ENCODE peak calls at places on chromosomes 7 and 10, in four cellular contexts. V, U, W and H are unnamed samples. For H3K4me1, the result is how much of the 10 kb centered on the place peaks cover.

GRCh38 chr10:131077031-131077430 is 234.5 kb downstream of the TCERG1L start:
- DNase-seq in V (no peak), U (no peak), W (no peak), H (no peak)

GRCh38 chr7:78677391-78677790 is 776.1 kb downstream of the MAGI2 start:
- DNase-seq in W (no peak), U (no peak), V (no peak), H (no peak)

GRCh38 chr7:117231047-117231359 is 91.9 kb downstream of the WNT2 start:
- DNase-seq in U (no peak), V (no peak), W (no peak), H (no peak)

GRCh38 chr10:81018898-81019890 is 481.5 kb downstream of the SH2D4B start:
- DNase-seq in V (peak), W (peak), U (no peak), H (peak)

GRCh38 chr10:132511692-132512442 is 25.7 kb upstream of the INPP5A start:
- DNase-seq in W (no peak), V (no peak), U (peak), H (no peak)

GRCh38 chr10:61463035-61463909 is 10.1 kb upstream of the TMEM26 start:
- DNase-seq in W (no peak), V (no peak), U (no peak), H (no peak)

GRCh38 chr10:68333905-68334431 is 1.2 kb upstream of the PBLD start:
- DNase-seq in U (no peak), W (no peak), V (no peak), H (no peak)

GRCh38 chr7:17844514-17845196 is 95.6 kb downstream of the SNX13 start:
- DNase-seq in V (no peak), U (no peak), W (peak), H (no peak)

GRCh38 chr7:79555571-79555970 is 102.1 kb upstream of the MAGI2 start:
- DNase-seq in U (no peak), W (no peak), V (no peak), H (no peak)

DNA sequence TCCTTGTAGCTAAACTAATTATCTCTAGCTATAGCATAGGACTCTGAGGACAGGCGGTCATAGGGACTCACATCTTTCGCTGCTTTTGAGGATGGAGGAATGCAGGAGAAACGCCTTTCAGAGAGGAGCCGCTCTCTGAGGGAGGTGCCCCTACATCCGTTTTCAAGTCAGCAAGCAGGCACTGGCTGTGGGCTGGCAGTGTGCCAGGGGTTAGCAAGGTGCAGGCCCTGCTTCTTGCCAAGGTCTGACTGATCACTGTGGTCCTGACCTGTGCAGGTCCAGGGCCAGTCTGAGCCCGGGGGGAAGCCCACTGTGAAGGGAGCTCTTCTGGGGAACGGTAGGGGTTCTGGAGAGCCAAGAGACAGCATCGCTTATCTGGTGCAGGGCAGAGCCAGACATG is 89.4 kb downstream of the SH3PXD2A start:
- DNase-seq in U (no peak), V (no peak), W (no peak), H (no peak)
- H3K4me1 ChIP-seq in U (under half), V (half or more), W (under half), H (under half)

GRCh38 chr10:31343551-31343950 is 24.5 kb downstream of the ZEB1 start:
- DNase-seq in V (no peak), W (no peak), U (no peak), H (no peak)
- H3K4me1 ChIP-seq in V (under half), W (under half), U (under half), H (under half)

GRCh38 chr10:79148452-79149344 is 79.9 kb downstream of the ZMIZ1 start:
- DNase-seq in W (no peak), U (peak), V (peak), H (no peak)

GRCh38 chr10:79152423-79152817 is 83.7 kb downstream of the ZMIZ1 start:
- DNase-seq in V (no peak), U (no peak), W (no peak), H (no peak)

GRCh38 chr10:79149345-79149661 is 80.5 kb downstream of the ZMIZ1 start:
- DNase-seq in V (no peak), U (no peak), W (no peak), H (no peak)

GRCh38 chr10:79149662-79150443 is 81.1 kb downstream of the ZMIZ1 start:
- DNase-seq in V (peak), U (peak), W (peak), H (peak)

DNA sequence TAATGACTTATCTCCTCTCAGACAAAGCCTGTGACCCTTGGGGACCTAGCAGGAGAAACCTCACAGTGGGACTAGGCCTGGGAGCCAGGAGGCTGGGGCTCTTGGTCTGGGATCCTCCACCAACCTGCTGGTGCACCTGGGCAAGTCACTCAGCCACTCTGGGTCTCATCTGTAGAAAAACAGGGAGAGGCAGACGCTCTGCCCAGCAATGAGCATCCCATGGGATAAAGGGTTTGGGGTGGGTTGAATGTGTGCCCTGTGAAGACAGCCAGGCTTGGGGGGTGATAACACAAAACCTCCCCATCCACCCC is 81.6 kb downstream of the ZMIZ1 start:
- DNase-seq in U (no peak), W (no peak), V (no peak), H (no peak)
- H3K4me1 ChIP-seq in U (under half), W (under half), V (half or more), H (under half)

GRCh38 chr7:120302190-120302589 is 29.2 kb downstream of the KCND2 start:
- DNase-seq in W (no peak), U (no peak), V (no peak), H (no peak)

GRCh38 chr7:120304674-120305073 is 31.7 kb downstream of the KCND2 start:
- DNase-seq in V (no peak), W (no peak), U (no peak), H (no peak)

GRCh38 chr7:120308171-120308570 is 35.2 kb downstream of the KCND2 start:
- DNase-seq in V (no peak), W (no peak), U (no peak), H (no peak)

DNA sequence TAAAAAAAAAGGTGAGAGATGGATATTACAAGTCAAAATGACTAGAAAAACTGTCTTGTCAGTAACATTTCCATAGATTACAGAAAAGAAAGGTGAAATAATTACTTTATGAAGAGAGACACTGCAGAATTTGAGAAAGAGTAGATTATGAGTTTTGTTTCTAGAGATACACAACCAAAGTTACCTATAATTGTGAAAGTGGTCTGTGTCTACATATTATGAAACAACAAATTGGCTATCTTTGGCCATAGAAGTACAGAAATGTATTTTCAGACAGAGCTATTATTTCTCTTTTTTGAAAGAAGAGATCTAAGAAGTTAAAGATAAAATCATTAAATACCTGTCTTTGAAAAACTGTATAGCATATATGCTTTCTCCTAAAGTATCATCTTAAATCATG is 30.1 kb downstream of the KCND2 start:
- DNase-seq in U (no peak), W (no peak), V (no peak), H (no peak)
- H3K4me1 ChIP-seq in U (under half), W (under half), V (under half), H (under half)